ENCODE peak calls at places on chromosomes 7 and 10, in six cellular contexts. C, J, H, B, L and Q are unnamed samples.

GRCh38 chr10:61130366-61130765 is 186.4 kb upstream of the RHOBTB1 start:
- DNase-seq in H (peak; percentile 76), C (no peak), L (no peak), B (no peak), J (no peak), Q (no peak)

GRCh38 chr10:64091889-64092288 is 570.7 kb downstream of the REEP3 start:
- DNase-seq in J (no peak), C (no peak), L (peak; percentile 4), B (no peak), H (no peak), Q (no peak)

GRCh38 chr10:49568235-49568634 is 29.3 kb upstream of the ERCC6 start:
- DNase-seq in B (no peak), C (no peak), L (no peak), H (peak; percentile 11), J (peak; percentile 86), Q (no peak)

GRCh38 chr10:57964371-57964770 is 303.3 kb downstream of the IPMK start:
- DNase-seq in L (no peak), B (no peak), J (peak; percentile 78), H (peak; percentile 74), C (no peak), Q (no peak)

GRCh38 chr7:32661501-32661900 is 166.2 kb downstream of the AVL9 start:
- DNase-seq in C (no peak), H (no peak), B (no peak), L (no peak), J (no peak), Q (no peak)

GRCh38 chr7:113664867-113665266 is 253.9 kb downstream of the PPP1R3A start:
- DNase-seq in B (no peak), L (no peak), C (no peak), H (peak; percentile 3), J (no peak), Q (no peak)

GRCh38 chr7:131431289-131431688 is 103.6 kb downstream of the MKLN1 start:
- DNase-seq in B (no peak), L (no peak), C (no peak), H (peak; percentile 51), J (peak; percentile 96), Q (no peak)

GRCh38 chr7:16422917-16423316 is 1.6 kb upstream of the CRPPA start:
- DNase-seq in C (no peak), L (no peak), J (no peak), B (peak; percentile 52), H (no peak), Q (no peak)

GRCh38 chr7:66379761-66380160 is 174.6 kb downstream of the TPST1 start:
- DNase-seq in J (peak; percentile 65), C (peak; percentile 32), L (peak; percentile 77), H (peak; percentile 77), B (no peak), Q (no peak)

GRCh38 chr7:146892151-146892550 is 775.5 kb downstream of the CNTNAP2 start:
- DNase-seq in L (no peak), H (no peak), J (no peak), B (no peak), C (no peak), Q (no peak)

GRCh38 chr10:126199221-126199998 is 188.9 kb downstream of the ADAM12 start:
- DNase-seq in H (peak; percentile 100), B (peak; percentile 48), J (no peak), C (peak; percentile 26), L (peak; percentile 93), Q (no peak)

GRCh38 chr7:43872401-43873165 is 3.3 kb upstream of the MRPS24 start:
- DNase-seq in J (peak; percentile 81), H (peak; percentile 92), C (no peak), B (peak; percentile 55), L (peak; percentile 90), Q (no peak)

GRCh38 chr10:17431871-17432311 is 22.5 kb downstream of the ST8SIA6 start:
- DNase-seq in B (peak; percentile 40), L (no peak), H (peak; percentile 70), J (peak; percentile 53), C (no peak), Q (no peak)

GRCh38 chr10:79047875-79048638 is 20.7 kb upstream of the ZMIZ1 start:
- DNase-seq in H (no peak), C (no peak), L (no peak), B (peak; percentile 86), J (no peak), Q (peak; percentile 79)

GRCh38 chr7:24138366-24138765 is 145.6 kb upstream of the NPY start:
- DNase-seq in H (no peak), B (no peak), L (peak; percentile 12), J (no peak), C (no peak), Q (no peak)

GRCh38 chr7:144854839-144855424 is 19.1 kb upstream of the TPK1 start:
- DNase-seq in B (peak; percentile 22), H (no peak), C (peak; percentile 42), L (peak; percentile 24), J (peak; percentile 4), Q (no peak)

GRCh38 chr10:97332586-97333350 is 1.8 kb downstream of the FRAT2 start:
- DNase-seq in B (peak; percentile 50), C (no peak), L (peak; percentile 92), H (peak; percentile 87), J (peak; percentile 76), Q (peak; percentile 63)

GRCh38 chr7:47361746-47362215 is 220.1 kb downstream of the TNS3 start:
- DNase-seq in L (peak; percentile 36), J (peak; percentile 96), B (no peak), H (peak; percentile 88), C (peak; percentile 59), Q (no peak)

GRCh38 chr10:86401588-86402282 is 35.1 kb upstream of the GRID1 start:
- DNase-seq in J (no peak), H (no peak), L (no peak), C (no peak), B (no peak), Q (peak; percentile 78)

GRCh38 chr7:85950418-85950817 is 693.3 kb upstream of the GRM3 start:
- DNase-seq in L (no peak), B (no peak), C (no peak), H (no peak), J (no peak), Q (no peak)

GRCh38 chr10:44301781-44302400 is 83.0 kb downstream of the CXCL12 start:
- DNase-seq in J (no peak), B (no peak), C (no peak), H (peak; percentile 12), L (no peak), Q (no peak)

GRCh38 chr10:13969792-13970140 is 361.0 kb downstream of the FRMD4A start:
- DNase-seq in L (no peak), B (no peak), C (no peak), H (no peak), J (peak; percentile 20), Q (no peak)

GRCh38 chr7:28093617-28094232 is 86.9 kb downstream of the JAZF1 start:
- DNase-seq in H (peak; percentile 70), L (peak; percentile 76), J (peak; percentile 49), C (peak; percentile 50), B (peak; percentile 53), Q (peak; percentile 59)

GRCh38 chr7:70545214-70545613 is 586.7 kb upstream of the GALNT17 start:
- DNase-seq in J (no peak), B (no peak), L (no peak), C (no peak), H (no peak), Q (no peak)

GRCh38 chr10:77548157-77548556 is 89.5 kb downstream of the KCNMA1 start:
- DNase-seq in C (no peak), J (no peak), L (no peak), H (no peak), B (no peak), Q (no peak)

GRCh38 chr10:68239596-68240150 is 7.8 kb upstream of the ATOH7 start:
- DNase-seq in J (peak; percentile 17), B (no peak), C (no peak), H (peak; percentile 57), L (peak; percentile 38), Q (no peak)

GRCh38 chr7:95863-96260 is 96.5 kb upstream of the FAM20C start:
- DNase-seq in C (no peak), J (no peak), L (no peak), B (no peak), H (no peak), Q (no peak)

GRCh38 chr7:94251-94801 is 98.0 kb upstream of the FAM20C start:
- DNase-seq in H (no peak), J (no peak), L (no peak), B (no peak), C (no peak), Q (no peak)

GRCh38 chr7:97442-97841 is 94.9 kb upstream of the FAM20C start:
- DNase-seq in B (no peak), J (no peak), H (no peak), L (no peak), C (no peak), Q (no peak)

GRCh38 chr7:96861-97260 is 95.5 kb upstream of the FAM20C start:
- DNase-seq in L (no peak), B (no peak), C (no peak), J (no peak), H (no peak), Q (no peak)

GRCh38 chr7:95180-95862 is 97.0 kb upstream of the FAM20C start:
- DNase-seq in B (no peak), C (no peak), H (peak; percentile 77), L (no peak), J (peak; percentile 74), Q (no peak)
- H3K9ac ChIP-seq in B (no peak overlapping the region), C (no peak overlapping the region), H (no peak overlapping the region), L (no peak overlapping the region), J (peak overlapping the region; percentile 36), Q (no peak overlapping the region)

DNA sequence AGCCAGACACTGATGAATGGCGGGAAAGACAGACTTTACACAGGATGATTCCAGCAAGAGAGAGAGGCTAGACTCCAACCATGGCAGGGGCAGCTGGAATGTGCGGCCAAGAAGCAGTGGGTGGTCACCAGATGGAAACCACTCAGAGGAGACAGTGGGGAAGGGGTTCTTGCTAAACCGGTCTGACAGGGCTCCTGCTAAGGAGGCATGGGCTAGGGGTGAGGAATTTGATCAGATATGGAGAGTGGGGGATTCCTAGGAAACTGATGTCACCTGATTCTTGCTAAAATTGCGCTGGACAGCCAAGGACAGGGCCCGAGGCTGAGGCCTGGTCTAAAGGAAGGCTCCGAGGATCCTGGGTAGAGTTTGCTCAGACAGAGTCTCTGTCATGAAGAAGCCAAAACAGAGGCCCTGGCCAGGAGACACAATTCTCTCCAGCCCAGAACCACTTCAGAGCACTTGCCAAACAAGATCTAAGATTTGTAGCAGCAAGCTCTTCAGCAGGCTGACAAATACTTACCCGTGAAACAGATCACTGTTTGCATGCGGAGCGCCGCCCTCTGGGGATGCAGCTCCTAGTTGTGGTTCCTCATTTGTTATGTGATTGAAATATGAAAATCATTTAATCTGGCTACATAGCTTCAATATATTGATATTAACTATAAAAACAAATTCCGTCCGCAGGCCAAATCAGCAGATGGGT is 377.0 kb downstream of the TCERG1L start:
- DNase-seq in H (no peak), B (no peak), J (no peak), L (no peak), C (no peak), Q (no peak)
- H3K9ac ChIP-seq in H (no peak overlapping the region), B (no peak overlapping the region), J (no peak overlapping the region), L (no peak overlapping the region), C (no peak overlapping the region), Q (no peak overlapping the region)

GRCh38 chr7:107788662-107789061 is 14.4 kb downstream of the SLC26A3 start:
- DNase-seq in C (no peak), H (no peak), J (no peak), L (no peak), B (no peak), Q (no peak)
- H3K9ac ChIP-seq in C (no peak overlapping the region), H (no peak overlapping the region), J (no peak overlapping the region), L (no peak overlapping the region), B (no peak overlapping the region), Q (no peak overlapping the region)

GRCh38 chr10:107546239-107546638 is 381.7 kb upstream of the SORCS1 start:
- DNase-seq in L (peak; percentile 84), B (no peak), H (peak; percentile 33), J (peak; percentile 92), C (no peak), Q (no peak)
- H3K9ac ChIP-seq in L (no peak overlapping the region), B (no peak overlapping the region), H (no peak overlapping the region), J (no peak overlapping the region), C (no peak overlapping the region), Q (no peak overlapping the region)